ENCODE peak calls at places on chromosomes 16 and 17, in ten cellular contexts. N is cardiac fibroblast; T is neural progenitor cell; I is stimulated activated CD4-positive, alpha-beta T cell treated with anti-CD3 and anti-CD28 coated beads, TNF-alpha, amount 100 ng/mL, for 1 hour; J is fibroblast of pulmonary artery; D is GM04504; G is ascending aorta; A is AG09319; K is amniotic stem cell; X is frontal cortex. Y is an unnamed sample.

GRCh38 chr17:77314601-77315000 is 173.8 kb downstream of the SEC14L1 start:
- DNase-seq in N (no peak), K (no peak), J (no peak), G (no peak), I (no peak), A (no peak), D (no peak), X (no peak), T (no peak), Y (no peak)

GRCh38 chr16:85308585-85309540 is 196.6 kb upstream of the CIBAR2 start:
- DNase-seq in I (no peak), X (no peak), A (no peak), D (no peak), G (no peak), K (no peak), T (no peak), J (no peak), N (no peak), Y (no peak)

GRCh38 chr17:43456661-43457361 is 27.0 kb upstream of the DHX8 start:
- DNase-seq in K (no peak), X (no peak), I (no peak), T (no peak), D (no peak), N (peak; percentile 12), G (no peak), A (peak; percentile 56), J (no peak), Y (peak; percentile 60)

GRCh38 chr16:46686815-46687473 is 2.0 kb downstream of the VPS35 start:
- DNase-seq in N (no peak), A (no peak), G (no peak), I (no peak), K (no peak), D (no peak), X (no peak), J (no peak), T (no peak), Y (no peak)

GRCh38 chr17:5035356-5035755 is at the start of gene SLC52A1:
- DNase-seq in A (no peak), T (peak; percentile 21), X (no peak), D (no peak), K (no peak), G (no peak), N (no peak), I (no peak), J (no peak), Y (no peak)

GRCh38 chr17:3798273-3799180 is 2.5 kb downstream of the ITGAE start:
- DNase-seq in A (no peak), G (no peak), T (no peak), K (no peak), I (no peak), D (no peak), X (no peak), N (no peak), J (no peak), Y (no peak)

GRCh38 chr17:5437721-5438317 is 1.1 kb downstream of the C1QBP start:
- DNase-seq in I (no peak), D (no peak), J (no peak), A (no peak), K (no peak), G (no peak), N (peak; percentile 35), T (no peak), X (no peak), Y (peak; percentile 11)

GRCh38 chr16:58025351-58026138 is at the start of gene MMP15:
- DNase-seq in T (peak; percentile 91), G (no peak), I (peak; percentile 28), N (peak; percentile 63), K (no peak), J (peak; percentile 54), D (peak; percentile 29), X (peak; percentile 78), A (no peak), Y (peak; percentile 72)

GRCh38 chr17:31838641-31839225 is 20.3 kb downstream of the COPRS start:
- DNase-seq in D (no peak), J (peak; percentile 16), T (no peak), X (no peak), A (no peak), N (peak; percentile 16), K (no peak), I (no peak), G (no peak), Y (no peak)

Y was measured in lung microvascular endothelial cell.